ENCODE peak calls at places on chromosomes 13 and 19, in five cellular contexts. One of them, this sample, is unnamed.

GRCh38 chr13:59477011-59477410 is 686.7 kb downstream of the DIAPH3 start:
- DNase-seq in AG09319: no peak
- DNase-seq in body of pancreas: no peak
- DNase-seq in CD8-positive, alpha-beta T cell: no peak
- DNase-seq in kidney epithelial cell: no peak
- DNase-seq in this sample: no peak

GRCh38 chr19:6807291-6807690 is 34.8 kb downstream of the VAV1 start:
- DNase-seq in AG09319: no peak
- DNase-seq in body of pancreas: no peak
- DNase-seq in CD8-positive, alpha-beta T cell: no peak
- DNase-seq in kidney epithelial cell: no peak
- DNase-seq in this sample: no peak

GRCh38 chr19:45045671-45046353 is 7.0 kb downstream of the CLASRP start:
- DNase-seq in AG09319: no peak
- DNase-seq in body of pancreas: peak; percentile 50
- DNase-seq in CD8-positive, alpha-beta T cell: no peak
- DNase-seq in kidney epithelial cell: no peak
- DNase-seq in this sample: no peak

GRCh38 chr19:10503002-10503789 is at the start of gene KEAP1:
- DNase-seq in AG09319: no peak
- DNase-seq in body of pancreas: peak; percentile 28
- DNase-seq in CD8-positive, alpha-beta T cell: no peak
- DNase-seq in kidney epithelial cell: no peak
- DNase-seq in this sample: peak; percentile 31

GRCh38 chr13:99339736-99340392 is 32.7 kb upstream of the GPR183 start:
- DNase-seq in AG09319: no peak
- DNase-seq in body of pancreas: peak; percentile 32
- DNase-seq in CD8-positive, alpha-beta T cell: no peak
- DNase-seq in kidney epithelial cell: no peak
- DNase-seq in this sample: no peak

GRCh38 chr13:22915442-22916082 is 265.2 kb upstream of the SGCG start:
- DNase-seq in AG09319: no peak
- DNase-seq in body of pancreas: peak; percentile 32
- DNase-seq in CD8-positive, alpha-beta T cell: no peak
- DNase-seq in kidney epithelial cell: peak; percentile 5
- DNase-seq in this sample: no peak

GRCh38 chr13:50170447-50171037 is 155.3 kb downstream of the KCNRG start:
- DNase-seq in AG09319: no peak
- DNase-seq in body of pancreas: no peak
- DNase-seq in CD8-positive, alpha-beta T cell: no peak
- DNase-seq in kidney epithelial cell: no peak
- DNase-seq in this sample: no peak

GRCh38 chr19:42185281-42185680 is 32.2 kb downstream of the DEDD2 start:
- DNase-seq in AG09319: no peak
- DNase-seq in body of pancreas: peak; percentile 39
- DNase-seq in CD8-positive, alpha-beta T cell: no peak
- DNase-seq in kidney epithelial cell: no peak
- DNase-seq in this sample: no peak

GRCh38 chr19:7766535-7766934 is 3.5 kb downstream of the CLEC4M start:
- DNase-seq in AG09319: no peak
- DNase-seq in body of pancreas: no peak
- DNase-seq in CD8-positive, alpha-beta T cell: no peak
- DNase-seq in kidney epithelial cell: no peak
- DNase-seq in this sample: no peak

GRCh38 chr19:926595-927043 is 784 bp downstream of the ARID3A start:
- DNase-seq in AG09319: no peak
- DNase-seq in body of pancreas: peak; percentile 61
- DNase-seq in CD8-positive, alpha-beta T cell: no peak
- DNase-seq in kidney epithelial cell: no peak
- DNase-seq in this sample: no peak

GRCh38 chr13:46183018-46183940 is 1.3 kb upstream of the LCP1 start:
- DNase-seq in AG09319: no peak
- DNase-seq in body of pancreas: no peak
- DNase-seq in CD8-positive, alpha-beta T cell: no peak
- DNase-seq in kidney epithelial cell: no peak
- DNase-seq in this sample: no peak

GRCh38 chr13:109331898-109332297 is 454.5 kb downstream of the IRS2 start:
- DNase-seq in AG09319: no peak
- DNase-seq in body of pancreas: peak; percentile 13
- DNase-seq in CD8-positive, alpha-beta T cell: no peak
- DNase-seq in kidney epithelial cell: peak; percentile 79
- DNase-seq in this sample: no peak

GRCh38 chr19:55855160-55855559 is 18.8 kb downstream of the NLRP4 start:
- DNase-seq in AG09319: no peak
- DNase-seq in body of pancreas: no peak
- DNase-seq in CD8-positive, alpha-beta T cell: no peak
- DNase-seq in kidney epithelial cell: no peak
- DNase-seq in this sample: no peak

GRCh38 chr13:35731471-35731870 is 255.0 kb upstream of the MAB21L1 start:
- DNase-seq in AG09319: no peak
- DNase-seq in body of pancreas: no peak
- DNase-seq in CD8-positive, alpha-beta T cell: no peak
- DNase-seq in kidney epithelial cell: no peak
- DNase-seq in this sample: no peak

GRCh38 chr13:110835721-110836599 is 78.9 kb downstream of the ANKRD10 start:
- DNase-seq in AG09319: no peak
- DNase-seq in body of pancreas: no peak
- DNase-seq in CD8-positive, alpha-beta T cell: no peak
- DNase-seq in kidney epithelial cell: no peak
- DNase-seq in this sample: no peak

GRCh38 chr13:84940167-84940566 is 859.1 kb downstream of the SLITRK6 start:
- DNase-seq in AG09319: no peak
- DNase-seq in body of pancreas: no peak
- DNase-seq in CD8-positive, alpha-beta T cell: no peak
- DNase-seq in kidney epithelial cell: no peak
- DNase-seq in this sample: no peak

GRCh38 chr13:35475960-35476943 is at the start of gene MAB21L1:
- DNase-seq in AG09319: peak; percentile 88
- DNase-seq in body of pancreas: no peak
- DNase-seq in CD8-positive, alpha-beta T cell: no peak
- DNase-seq in kidney epithelial cell: no peak
- DNase-seq in this sample: no peak

GRCh38 chr13:43293008-43293407 is 269.6 kb downstream of the DNAJC15 start:
- DNase-seq in AG09319: no peak
- DNase-seq in body of pancreas: no peak
- DNase-seq in CD8-positive, alpha-beta T cell: no peak
- DNase-seq in kidney epithelial cell: no peak
- DNase-seq in this sample: no peak

GRCh38 chr13:64371045-64371444 is 2859.1 kb downstream of the PCDH9 start:
- DNase-seq in AG09319: no peak
- DNase-seq in body of pancreas: no peak
- DNase-seq in CD8-positive, alpha-beta T cell: no peak
- DNase-seq in kidney epithelial cell: peak; percentile 42
- DNase-seq in this sample: no peak

GRCh38 chr13:79543883-79544282 is 62.9 kb downstream of the NDFIP2 start:
- DNase-seq in AG09319: no peak
- DNase-seq in body of pancreas: no peak
- DNase-seq in CD8-positive, alpha-beta T cell: no peak
- DNase-seq in kidney epithelial cell: no peak
- DNase-seq in this sample: no peak

GRCh38 chr19:38304866-38305429 is 897 bp downstream of the C19orf33 start:
- DNase-seq in AG09319: no peak
- DNase-seq in body of pancreas: peak; percentile 90
- DNase-seq in CD8-positive, alpha-beta T cell: no peak
- DNase-seq in kidney epithelial cell: peak; percentile 86
- DNase-seq in this sample: no peak

GRCh38 chr13:75368167-75368566 is 113.8 kb downstream of the TBC1D4 start:
- DNase-seq in AG09319: peak; percentile 68
- DNase-seq in body of pancreas: no peak
- DNase-seq in CD8-positive, alpha-beta T cell: no peak
- DNase-seq in kidney epithelial cell: peak; percentile 51
- DNase-seq in this sample: no peak

GRCh38 chr19:4030552-4030951 is 23.0 kb downstream of the PIAS4 start:
- DNase-seq in AG09319: no peak
- DNase-seq in body of pancreas: no peak
- DNase-seq in CD8-positive, alpha-beta T cell: no peak
- DNase-seq in kidney epithelial cell: no peak
- DNase-seq in this sample: no peak

GRCh38 chr19:18160792-18161690 is 8.1 kb downstream of the PIK3R2 start:
- DNase-seq in AG09319: peak; percentile 19
- DNase-seq in body of pancreas: peak; percentile 68
- DNase-seq in CD8-positive, alpha-beta T cell: peak; percentile 65
- DNase-seq in kidney epithelial cell: no peak
- DNase-seq in this sample: peak; percentile 63

GRCh38 chr19:10223488-10224213 is 7.5 kb downstream of the S1PR2 start:
- DNase-seq in AG09319: no peak
- DNase-seq in body of pancreas: no peak
- DNase-seq in CD8-positive, alpha-beta T cell: no peak
- DNase-seq in kidney epithelial cell: no peak
- DNase-seq in this sample: no peak

GRCh38 chr13:40518481-40518882 is 148.0 kb downstream of the FOXO1 start:
- DNase-seq in AG09319: no peak
- DNase-seq in body of pancreas: peak; percentile 69
- DNase-seq in CD8-positive, alpha-beta T cell: no peak
- DNase-seq in kidney epithelial cell: peak; percentile 47
- DNase-seq in this sample: no peak

GRCh38 chr13:66660013-66660804 is 569.9 kb downstream of the PCDH9 start:
- DNase-seq in AG09319: no peak
- DNase-seq in body of pancreas: no peak
- DNase-seq in CD8-positive, alpha-beta T cell: no peak
- DNase-seq in kidney epithelial cell: no peak
- DNase-seq in this sample: no peak

GRCh38 chr19:4183967-4184717 is 1.7 kb downstream of the ANKRD24 start:
- DNase-seq in AG09319: no peak
- DNase-seq in body of pancreas: no peak
- DNase-seq in CD8-positive, alpha-beta T cell: no peak
- DNase-seq in kidney epithelial cell: no peak
- DNase-seq in this sample: no peak

GRCh38 chr13:25415196-25415595 is 43.4 kb downstream of the ATP8A2 start:
- DNase-seq in AG09319: no peak
- DNase-seq in body of pancreas: no peak
- DNase-seq in CD8-positive, alpha-beta T cell: no peak
- DNase-seq in kidney epithelial cell: no peak
- DNase-seq in this sample: no peak

GRCh38 chr13:30192320-30193093 is 114.8 kb downstream of the KATNAL1 start:
- DNase-seq in AG09319: no peak
- DNase-seq in body of pancreas: no peak
- DNase-seq in CD8-positive, alpha-beta T cell: no peak
- DNase-seq in kidney epithelial cell: no peak
- DNase-seq in this sample: no peak

GRCh38 chr13:41942462-41943094 is 18.3 kb downstream of the VWA8 start:
- DNase-seq in AG09319: no peak
- DNase-seq in body of pancreas: no peak
- DNase-seq in CD8-positive, alpha-beta T cell: no peak
- DNase-seq in kidney epithelial cell: no peak
- DNase-seq in this sample: no peak

DNA sequence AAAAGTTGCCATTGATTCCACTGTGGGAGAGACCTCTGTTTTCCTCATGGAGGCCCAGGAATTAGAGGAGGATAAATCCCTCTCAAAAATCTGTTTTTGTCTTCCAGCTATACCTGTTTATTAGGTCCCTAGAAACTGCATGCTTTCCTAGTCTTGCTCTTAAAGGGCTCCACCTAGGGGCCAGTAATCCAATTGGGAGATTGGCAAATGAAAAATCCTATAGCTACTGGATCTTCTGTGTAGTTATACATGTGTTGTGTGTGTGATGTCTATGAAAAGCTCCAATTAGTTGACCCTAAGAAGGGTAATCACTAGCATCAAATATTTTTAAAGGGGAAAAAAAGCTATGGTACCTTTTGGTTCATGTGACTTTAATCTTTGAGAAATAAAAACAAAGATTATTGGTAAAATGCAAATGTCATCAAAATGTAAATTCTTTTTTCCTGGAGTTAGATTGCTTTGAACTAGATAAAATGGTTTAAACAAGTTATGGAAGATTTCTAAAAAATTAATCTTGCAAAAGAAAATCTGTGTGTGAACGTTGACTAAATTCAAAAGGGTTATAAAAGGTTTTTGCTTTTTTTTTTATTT is 63.4 kb upstream of the C1QTNF9B start:
- DNase-seq in AG09319: no peak
- DNase-seq in body of pancreas: peak; percentile 38
- DNase-seq in CD8-positive, alpha-beta T cell: no peak
- DNase-seq in kidney epithelial cell: no peak
- DNase-seq in this sample: no peak
- TF ChIP-seq CTCF in AG09319: peak; percentile 81
- TF ChIP-seq CTCF in body of pancreas: peak; percentile 59
- TF ChIP-seq CTCF in CD8-positive, alpha-beta T cell: peak; percentile 54
- TF ChIP-seq CTCF in kidney epithelial cell: peak; percentile 82
- TF ChIP-seq CTCF in this sample: no peak

GRCh38 chr19:14361824-14362223 is 19.4 kb upstream of the ADGRE5 start:
- DNase-seq in AG09319: no peak
- DNase-seq in body of pancreas: no peak
- DNase-seq in CD8-positive, alpha-beta T cell: no peak
- DNase-seq in kidney epithelial cell: no peak
- DNase-seq in this sample: no peak
- TF ChIP-seq CTCF in AG09319: no peak
- TF ChIP-seq CTCF in body of pancreas: no peak
- TF ChIP-seq CTCF in CD8-positive, alpha-beta T cell: peak; percentile 41
- TF ChIP-seq CTCF in kidney epithelial cell: peak; percentile 18
- TF ChIP-seq CTCF in this sample: no peak

GRCh38 chr19:53657330-53657729 is 25.5 kb downstream of the DPRX start:
- DNase-seq in AG09319: no peak
- DNase-seq in body of pancreas: no peak
- DNase-seq in CD8-positive, alpha-beta T cell: no peak
- DNase-seq in kidney epithelial cell: no peak
- DNase-seq in this sample: no peak

GRCh38 chr19:53662209-53662608 is 30.4 kb downstream of the DPRX start:
- DNase-seq in AG09319: no peak
- DNase-seq in body of pancreas: no peak
- DNase-seq in CD8-positive, alpha-beta T cell: no peak
- DNase-seq in kidney epithelial cell: no peak
- DNase-seq in this sample: no peak

GRCh38 chr19:53660584-53660983 is 28.8 kb downstream of the DPRX start:
- DNase-seq in AG09319: no peak
- DNase-seq in body of pancreas: no peak
- DNase-seq in CD8-positive, alpha-beta T cell: no peak
- DNase-seq in kidney epithelial cell: no peak
- DNase-seq in this sample: no peak

GRCh38 chr19:53657778-53658177 is 26.0 kb downstream of the DPRX start:
- DNase-seq in AG09319: no peak
- DNase-seq in body of pancreas: no peak
- DNase-seq in CD8-positive, alpha-beta T cell: no peak
- DNase-seq in kidney epithelial cell: no peak
- DNase-seq in this sample: no peak

GRCh38 chr19:53659292-53659691 is 27.5 kb downstream of the DPRX start:
- DNase-seq in AG09319: no peak
- DNase-seq in body of pancreas: peak; percentile 10
- DNase-seq in CD8-positive, alpha-beta T cell: no peak
- DNase-seq in kidney epithelial cell: no peak
- DNase-seq in this sample: no peak
- TF ChIP-seq CTCF in AG09319: no peak
- TF ChIP-seq CTCF in body of pancreas: no peak
- TF ChIP-seq CTCF in CD8-positive, alpha-beta T cell: no peak
- TF ChIP-seq CTCF in kidney epithelial cell: no peak
- TF ChIP-seq CTCF in this sample: no peak

GRCh38 chr19:54654447-54655321 is 8.1 kb upstream of the LILRB4 start:
- DNase-seq in AG09319: no peak
- DNase-seq in body of pancreas: no peak
- DNase-seq in CD8-positive, alpha-beta T cell: no peak
- DNase-seq in kidney epithelial cell: no peak
- DNase-seq in this sample: no peak

GRCh38 chr19:54648129-54648528 is 14.7 kb upstream of the LILRB4 start:
- DNase-seq in AG09319: no peak
- DNase-seq in body of pancreas: no peak
- DNase-seq in CD8-positive, alpha-beta T cell: no peak
- DNase-seq in kidney epithelial cell: no peak
- DNase-seq in this sample: no peak

GRCh38 chr19:54650108-54650666 is 12.6 kb upstream of the LILRB4 start:
- DNase-seq in AG09319: no peak
- DNase-seq in body of pancreas: no peak
- DNase-seq in CD8-positive, alpha-beta T cell: no peak
- DNase-seq in kidney epithelial cell: no peak
- DNase-seq in this sample: no peak

GRCh38 chr19:54653181-54653809 is 9.5 kb upstream of the LILRB4 start:
- DNase-seq in AG09319: no peak
- DNase-seq in body of pancreas: no peak
- DNase-seq in CD8-positive, alpha-beta T cell: no peak
- DNase-seq in kidney epithelial cell: no peak
- DNase-seq in this sample: no peak
- TF ChIP-seq CTCF in AG09319: peak; percentile 5
- TF ChIP-seq CTCF in body of pancreas: peak; percentile 53
- TF ChIP-seq CTCF in CD8-positive, alpha-beta T cell: peak; percentile 64
- TF ChIP-seq CTCF in kidney epithelial cell: peak; percentile 36
- TF ChIP-seq CTCF in this sample: no peak